ENCODE peak calls at places on chromosomes 6 and 20, in five cellular contexts. N is heart right ventricle; C is AG09309; F is pancreas; W is CD8-positive, alpha-beta T cell. D is an unnamed sample.

GRCh38 chr6:157893238-157893637 is 70.2 kb downstream of the SNX9 start:
- DNase-seq in N (no peak), C (no peak), F (no peak), W (no peak), D (no peak)

GRCh38 chr6:120384671-120385070 is 949.6 kb downstream of the TBC1D32 start:
- DNase-seq in N (no peak), C (no peak), F (no peak), W (no peak), D (peak)

GRCh38 chr6:76683985-76684384 is 611.5 kb upstream of the IMPG1 start:
- DNase-seq in N (no peak), C (no peak), F (no peak), W (no peak), D (no peak)

GRCh38 chr20:16317445-16318362 is 255.5 kb downstream of the KIF16B start:
- DNase-seq in N (no peak), C (no peak), F (no peak), W (no peak), D (no peak)

GRCh38 chr6:131733376-131734016 is 22.7 kb upstream of the CTAGE9 start:
- DNase-seq in N (peak), C (peak), F (no peak), W (no peak), D (peak)

GRCh38 chr6:10416516-10416862 is 1.6 kb upstream of the TFAP2A start:
- DNase-seq in N (no peak), C (no peak), F (no peak), W (no peak), D (no peak)

GRCh38 chr6:83511901-83512681 is at the start of gene PRSS35:
- DNase-seq in N (peak), C (no peak), F (peak), W (peak), D (peak)

GRCh38 chr20:62123450-62124118 is 1.3 kb downstream of the LSM14B start:
- DNase-seq in N (no peak), C (no peak), F (no peak), W (no peak), D (peak)

GRCh38 chr6:134454794-134455193 is 136.9 kb upstream of the SGK1 start:
- DNase-seq in N (no peak), C (no peak), F (no peak), W (no peak), D (peak)

GRCh38 chr20:51121901-51122412 is 99.0 kb upstream of the KCNG1 start:
- DNase-seq in N (no peak), C (no peak), F (no peak), W (no peak), D (no peak)

GRCh38 chr6:72820906-72821305 is 199.0 kb downstream of the KCNQ5 start:
- DNase-seq in N (no peak), C (no peak), F (no peak), W (no peak), D (no peak)

GRCh38 chr6:140353536-140353935 is 979.1 kb upstream of the CITED2 start:
- DNase-seq in N (no peak), C (no peak), F (no peak), W (no peak), D (no peak)

GRCh38 chr6:132758689-132759088 is 985 bp upstream of the VNN2 start:
- DNase-seq in N (no peak), C (no peak), F (no peak), W (no peak), D (no peak)

GRCh38 chr6:148177589-148178233 is 164.9 kb upstream of the SASH1 start:
- DNase-seq in N (peak), C (no peak), F (peak), W (no peak), D (peak)

GRCh38 chr6:111605100-111605748 is 454 bp downstream of the TRAF3IP2 start:
- DNase-seq in N (peak), C (peak), F (peak), W (peak), D (peak)

GRCh38 chr6:38684244-38684643 is 18.7 kb downstream of the GLO1 start:
- DNase-seq in N (no peak), C (no peak), F (no peak), W (no peak), D (no peak)

GRCh38 chr20:43751167-43752050 is 24.6 kb upstream of the GTSF1L start:
- DNase-seq in N (no peak), C (peak), F (no peak), W (no peak), D (peak)

GRCh38 chr6:41748542-41748941 is 1.3 kb upstream of the PGC start:
- DNase-seq in N (no peak), C (no peak), F (no peak), W (no peak), D (no peak)

GRCh38 chr6:132820629-132821381 is 6.4 kb downstream of the RPS12 start:
- DNase-seq in N (no peak), C (no peak), F (no peak), W (no peak), D (peak)

GRCh38 chr6:5175195-5175594 is 85.6 kb downstream of the LYRM4 start:
- DNase-seq in N (no peak), C (no peak), F (no peak), W (no peak), D (no peak)

GRCh38 chr6:159254186-159254585 is 85.0 kb downstream of the FNDC1 start:
- DNase-seq in N (no peak), C (peak), F (no peak), W (no peak), D (no peak)

GRCh38 chr6:130958468-130958867 is 104.6 kb downstream of the EPB41L2 start:
- DNase-seq in N (no peak), C (no peak), F (no peak), W (no peak), D (peak)

GRCh38 chr20:38866265-38867061 is 59.8 kb upstream of the FAM83D start:
- DNase-seq in N (no peak), C (no peak), F (no peak), W (no peak), D (no peak)

GRCh38 chr6:24689964-24690363 is 23.1 kb downstream of the ACOT13 start:
- DNase-seq in N (no peak), C (no peak), F (no peak), W (no peak), D (no peak)

GRCh38 chr6:18388942-18389341 is 1.8 kb downstream of the RNF144B start:
- DNase-seq in N (no peak), C (peak), F (no peak), W (no peak), D (peak)

GRCh38 chr20:1888796-1889463 is 6.3 kb upstream of the SIRPA start:
- DNase-seq in N (no peak), C (no peak), F (no peak), W (no peak), D (peak)

GRCh38 chr6:17574871-17575560 is 25.1 kb upstream of the FAM8A1 start:
- DNase-seq in N (no peak), C (peak), F (no peak), W (no peak), D (peak)

GRCh38 chr6:159761135-159761872 is 541 bp upstream of the ACAT2 start:
- DNase-seq in N (peak), C (no peak), F (peak), W (peak), D (peak)

GRCh38 chr6:40912158-40912946 is 126.7 kb downstream of the UNC5CL start:
- DNase-seq in N (peak), C (no peak), F (peak), W (no peak), D (peak)

GRCh38 chr20:8997720-8998119 is 71.2 kb upstream of the PLCB4 start:
- DNase-seq in N (no peak), C (no peak), F (no peak), W (no peak), D (no peak)

GRCh38 chr6:99933129-99933528 is 60.9 kb downstream of the MCHR2 start:
- DNase-seq in N (no peak), C (peak), F (no peak), W (no peak), D (peak)

GRCh38 chr20:51480507-51481270 is 61.8 kb downstream of the NFATC2 start:
- DNase-seq in N (no peak), C (no peak), F (no peak), W (no peak), D (no peak)

GRCh38 chr20:32585011-32585518 is at the start of gene NOL4L:
- DNase-seq in N (no peak), C (no peak), F (no peak), W (peak), D (no peak)

GRCh38 chr6:45653117-45653883 is 275.6 kb upstream of the SUPT3H start:
- DNase-seq in N (no peak), C (no peak), F (no peak), W (no peak), D (no peak)

GRCh38 chr6:43962458-43962857 is 164.8 kb downstream of the MRPL14 start:
- DNase-seq in N (no peak), C (no peak), F (no peak), W (no peak), D (peak)

GRCh38 chr6:104633125-104633524 is 226.6 kb downstream of the HACE1 start:
- DNase-seq in N (no peak), C (no peak), F (no peak), W (no peak), D (peak)

GRCh38 chr6:84272298-84272697 is 44.9 kb upstream of the CEP162 start:
- DNase-seq in N (no peak), C (no peak), F (no peak), W (no peak), D (no peak)

GRCh38 chr6:90364846-90365401 is 68.3 kb upstream of the BACH2 start:
- DNase-seq in N (no peak), C (no peak), F (no peak), W (no peak), D (no peak)

GRCh38 chr20:45212831-45213230 is 6.0 kb downstream of the SEMG1 start:
- DNase-seq in N (no peak), C (no peak), F (no peak), W (no peak), D (no peak)

GRCh38 chr20:45206746-45207145 is at the start of gene SEMG1:
- DNase-seq in N (no peak), C (no peak), F (no peak), W (no peak), D (no peak)

GRCh38 chr20:45209924-45210323 is 3.1 kb downstream of the SEMG1 start:
- DNase-seq in N (no peak), C (no peak), F (no peak), W (no peak), D (no peak)

DNA sequence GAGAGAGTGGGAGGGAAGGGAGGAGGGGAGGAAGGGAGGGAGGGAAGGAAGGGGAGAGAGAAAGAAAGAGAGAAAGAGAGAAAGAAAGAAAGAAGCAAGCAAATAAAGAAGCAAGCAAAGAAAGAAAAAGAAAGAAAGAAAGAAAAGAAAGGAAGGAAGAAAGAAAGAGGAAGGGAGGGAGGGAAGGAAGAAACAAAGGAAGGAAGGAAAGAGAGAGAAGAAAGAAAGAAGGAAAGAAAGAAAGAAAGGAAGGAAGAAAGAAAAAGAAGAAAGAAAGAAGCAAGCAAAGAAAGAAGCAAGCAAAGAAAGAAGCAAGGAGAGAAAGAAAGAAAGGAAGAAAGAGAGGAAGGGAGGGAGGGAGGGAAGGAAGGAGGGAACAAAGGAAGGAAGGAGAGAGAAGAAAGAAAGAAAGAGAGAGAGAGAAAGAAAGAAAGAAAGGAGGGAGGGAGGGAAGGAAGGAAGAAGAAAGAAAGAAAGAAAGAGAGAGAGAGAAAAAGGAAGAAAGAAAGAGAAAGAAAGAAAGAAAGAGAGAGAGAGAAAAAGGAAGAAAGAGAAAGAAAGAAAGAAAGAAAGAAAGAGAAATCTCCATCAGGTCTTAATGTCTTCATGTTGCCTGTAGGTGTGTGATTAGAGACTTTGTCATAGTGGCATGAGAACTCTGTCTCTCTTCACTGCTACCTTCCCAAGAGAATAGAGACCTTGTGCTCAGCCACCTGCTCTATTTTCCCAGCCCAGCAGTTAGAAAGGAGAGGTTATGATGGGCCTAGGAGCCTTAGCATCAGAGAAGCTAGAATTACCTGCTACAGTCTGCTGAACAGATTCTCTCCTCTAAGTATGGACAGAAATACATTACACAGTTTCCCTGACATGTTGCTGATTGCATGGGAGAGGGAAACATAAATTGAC is 5.0 kb downstream of the SEMG1 start:
- DNase-seq in N (no peak), C (no peak), F (no peak), W (no peak), D (no peak)
- TF ChIP-seq CTCF in N (no peak), C (no peak), F (no peak), W (no peak), D (no peak)

GRCh38 chr6:26103141-26103769 is 16.0 kb downstream of the HFE start:
- DNase-seq in N (no peak), C (no peak), F (no peak), W (no peak), D (peak)
- H3K4me3 ChIP-seq in N (peak), C (peak), F (no peak), W (no peak), D (peak)

GRCh38 chr20:58179432-58180099 is 48.9 kb downstream of the ANKRD60 start:
- DNase-seq in N (peak), C (no peak), F (peak), W (peak), D (peak)
- TF ChIP-seq CTCF in N (peak), C (peak), F (peak), W (peak), D (peak)

DNA sequence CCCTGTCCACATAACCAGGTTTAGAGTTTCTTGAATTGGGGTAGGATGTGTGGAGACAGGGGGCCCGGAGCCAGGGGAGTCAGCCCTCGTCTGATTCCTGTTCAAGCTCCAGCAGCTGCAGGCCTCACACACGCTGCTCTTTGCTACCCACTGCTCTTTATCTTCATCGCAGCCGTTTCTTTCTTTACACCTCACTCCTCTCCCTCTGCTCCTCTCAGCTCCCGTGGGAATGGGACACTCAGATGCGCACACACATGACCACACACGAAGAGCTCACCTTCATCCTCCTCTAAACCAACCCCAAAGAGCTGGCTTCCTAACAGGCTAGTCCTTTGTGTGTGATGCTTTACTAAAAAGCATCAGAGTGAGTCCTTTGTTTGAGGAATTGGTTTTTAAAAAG is 306.6 kb upstream of the CNR1 start:
- DNase-seq in N (no peak), C (no peak), F (no peak), W (no peak), D (no peak)
- H3K4me3 ChIP-seq in N (no peak), C (no peak), F (no peak), W (no peak), D (no peak)

DNA sequence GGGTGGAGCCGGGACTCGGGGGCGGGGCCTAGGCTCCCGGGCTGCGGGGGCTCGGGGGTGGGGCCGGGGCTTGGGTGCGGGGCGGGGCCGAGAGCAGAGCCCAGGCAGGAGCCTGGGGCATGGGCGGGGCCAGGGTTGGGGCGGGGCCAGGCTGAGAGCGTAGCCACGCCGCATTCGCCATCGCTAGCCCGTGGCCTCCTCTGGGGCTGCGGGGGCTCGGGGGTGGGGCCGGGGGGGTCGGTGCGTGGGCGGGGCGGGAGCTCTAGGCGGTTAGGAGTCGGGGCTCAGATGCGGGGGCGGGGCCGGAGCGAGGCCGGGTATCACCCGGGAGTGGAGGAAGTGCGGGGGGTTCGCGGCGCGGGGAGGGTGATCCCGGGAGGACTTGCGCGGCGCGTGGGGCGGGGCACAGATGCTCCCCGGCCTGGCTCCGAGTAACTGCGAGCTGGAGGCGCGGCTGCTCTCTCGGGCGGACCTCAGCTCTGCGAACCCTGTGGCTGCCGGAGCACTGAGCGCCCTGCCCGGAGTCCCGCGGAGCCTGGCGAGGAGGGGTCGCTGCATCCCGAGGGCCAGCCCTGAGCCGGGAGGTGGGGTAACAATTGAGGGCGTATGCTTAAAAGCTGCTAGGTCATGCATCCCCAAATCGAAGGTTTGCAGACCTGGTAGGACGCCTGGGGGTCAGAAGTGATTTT is 434 bp upstream of the ECI2 start:
- DNase-seq in N (peak), C (peak), F (peak), W (peak), D (peak)
- TF ChIP-seq CTCF in N (no peak), C (no peak), F (no peak), W (no peak), D (no peak)

DNA sequence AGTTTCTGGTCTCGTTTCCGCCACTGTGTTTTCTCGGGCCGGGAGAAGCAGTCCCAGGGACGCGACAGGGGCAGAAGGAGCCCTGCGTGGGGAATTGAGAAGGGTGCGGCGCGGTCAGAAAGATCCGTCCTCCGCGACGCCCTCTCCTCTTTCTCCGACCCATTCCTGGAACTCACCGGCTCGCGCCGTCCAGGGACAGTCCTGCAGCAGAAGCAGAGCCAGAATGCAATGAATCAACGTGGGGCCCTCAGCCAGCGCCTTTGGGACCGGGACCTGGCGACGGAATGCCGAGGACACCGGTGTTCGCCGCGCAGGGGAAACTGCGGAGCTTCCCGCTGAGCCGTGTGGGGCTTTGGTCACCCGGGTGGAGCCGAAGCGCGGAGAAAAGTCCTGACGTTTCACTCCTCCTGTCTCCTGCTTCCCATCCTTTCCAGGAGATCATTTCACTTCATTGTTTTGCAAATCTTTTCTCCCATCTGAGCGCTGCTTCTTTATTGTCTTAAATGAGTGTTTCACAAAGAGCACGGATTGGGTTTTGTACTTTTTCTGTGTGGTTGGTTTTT is 26.4 kb downstream of the ULBP1 start:
- DNase-seq in N (no peak), C (no peak), F (no peak), W (no peak), D (no peak)
- H3K4me3 ChIP-seq in N (peak), C (no peak), F (no peak), W (peak), D (no peak)

GRCh38 chr6:162124710-162125435 is 602.7 kb downstream of the PRKN start:
- DNase-seq in N (no peak), C (no peak), F (no peak), W (no peak), D (no peak)

GRCh38 chr6:162118706-162119105 is 608.9 kb downstream of the PRKN start:
- DNase-seq in N (no peak), C (no peak), F (no peak), W (no peak), D (no peak)

GRCh38 chr6:162119349-162119748 is 608.2 kb downstream of the PRKN start:
- DNase-seq in N (peak), C (no peak), F (no peak), W (no peak), D (peak)

GRCh38 chr6:162125659-162126058 is 601.9 kb downstream of the PRKN start:
- DNase-seq in N (no peak), C (no peak), F (no peak), W (no peak), D (no peak)

DNA sequence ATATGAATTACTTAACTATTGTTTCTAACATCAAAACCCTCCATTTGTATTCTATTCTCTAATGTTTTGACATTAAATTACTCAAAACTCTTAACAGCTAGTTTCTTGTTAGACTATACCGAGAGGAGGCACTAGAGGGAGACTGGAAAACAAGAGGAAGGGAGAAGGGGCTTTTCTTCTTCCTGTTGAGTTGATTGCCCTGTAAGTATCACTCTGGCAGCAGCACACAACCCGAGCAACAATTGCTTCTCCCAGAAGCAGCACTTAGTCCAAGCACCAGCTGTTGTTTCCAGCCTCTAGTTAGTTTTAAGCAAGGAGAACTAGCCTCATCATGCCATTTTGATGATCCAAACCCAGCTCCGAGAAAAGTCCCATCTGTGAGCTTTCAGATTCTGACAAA is 603.8 kb downstream of the PRKN start:
- DNase-seq in N (peak), C (no peak), F (no peak), W (no peak), D (peak)
- TF ChIP-seq CTCF in N (peak), C (no peak), F (no peak), W (no peak), D (peak)

GRCh38 chr20:18590163-18590562 is 2.3 kb downstream of the DTD1 start:
- DNase-seq in N (no peak), C (no peak), F (no peak), W (no peak), D (peak)
- H3K4me3 ChIP-seq in N (no peak), C (no peak), F (no peak), W (no peak), D (no peak)